ENCODE peak calls at places on chromosomes 3 and 15, in eight cellular contexts. S is NCI-H2171 treated with DMSO at 0.1 percent for 48 hours; Y is NCI-H460; K is B cell; Z is HS-27A; G is OCI-LY7; W is left ventricle myocardium superior; V is activated gamma-delta T cell treated with anti-CD3 and anti-CD28 coated beads, Interleukin-2, amount 50 U/mL, for 16 hours. F is an unnamed sample.

GRCh38 chr3:39211332-39212130 is 19.1 kb upstream of the XIRP1 start:
- DNase-seq in Y (no peak), V (no peak), Z (no peak), W (no peak), G (no peak), S (no peak), K (no peak), F (no peak)

GRCh38 chr3:40584625-40585189 is 59.9 kb downstream of the ZNF621 start:
- DNase-seq in G (peak), W (peak), Y (peak), V (peak), S (no peak), Z (no peak), K (peak), F (peak)

GRCh38 chr15:62083168-62084154 is 16.7 kb downstream of the C2CD4A start:
- DNase-seq in Z (no peak), V (no peak), Y (no peak), S (peak), K (no peak), W (no peak), G (no peak), F (no peak)

GRCh38 chr15:95558131-95558530 is 772.4 kb upstream of the NR2F2 start:
- DNase-seq in S (no peak), V (no peak), G (no peak), K (no peak), Y (no peak), W (no peak), Z (no peak), F (peak)

GRCh38 chr3:117435481-117435880 is 725.9 kb downstream of the TUSC7 start:
- DNase-seq in K (no peak), V (no peak), S (no peak), G (no peak), Y (no peak), W (no peak), Z (no peak), F (no peak)

GRCh38 chr3:112293368-112294321 is at the start of gene SLC9C1:
- DNase-seq in Z (peak), S (peak), W (no peak), Y (peak), G (peak), K (peak), V (no peak), F (peak)

GRCh38 chr15:65791335-65792129 is 561 bp downstream of the DENND4A start:
- DNase-seq in K (peak), Y (no peak), Z (peak), V (no peak), S (peak), W (peak), G (peak), F (peak)

GRCh38 chr3:141330718-141331369 is 37.5 kb upstream of the ZBTB38 start:
- DNase-seq in G (no peak), V (no peak), Z (no peak), K (no peak), Y (no peak), S (no peak), W (no peak), F (no peak)

GRCh38 chr3:123286308-123287023 is 84.7 kb downstream of the SEC22A start:
- DNase-seq in G (peak), Y (peak), V (no peak), W (no peak), S (no peak), K (no peak), Z (peak), F (peak)

GRCh38 chr3:52298147-52299098 is 10.8 kb downstream of the GLYCTK start:
- DNase-seq in S (no peak), Z (no peak), W (no peak), G (no peak), V (no peak), K (no peak), Y (no peak), F (no peak)

GRCh38 chr3:4030567-4030966 is 231.3 kb downstream of the LRRN1 start:
- DNase-seq in Y (no peak), V (no peak), G (no peak), K (no peak), S (no peak), W (no peak), Z (no peak), F (no peak)

GRCh38 chr3:12541625-12542024 is 3.7 kb downstream of the MKRN2OS start:
- DNase-seq in Z (no peak), Y (no peak), W (no peak), K (no peak), G (peak), S (no peak), V (no peak), F (no peak)

GRCh38 chr3:53570709-53571108 is 76.3 kb downstream of the CACNA1D start:
- DNase-seq in Z (no peak), G (no peak), Y (no peak), W (no peak), S (no peak), V (no peak), K (no peak), F (no peak)

GRCh38 chr15:34329006-34329405 is 8.6 kb downstream of the SLC12A6 start:
- DNase-seq in G (no peak), Z (no peak), V (no peak), K (no peak), W (no peak), S (no peak), Y (no peak), F (no peak)

GRCh38 chr3:153089620-153090019 is 72.4 kb upstream of the RAP2B start:
- DNase-seq in W (no peak), K (no peak), S (no peak), G (no peak), Z (no peak), V (no peak), Y (no peak), F (no peak)

GRCh38 chr3:147415337-147415736 is 6.2 kb downstream of the ZIC1 start:
- DNase-seq in K (no peak), W (no peak), Z (no peak), Y (no peak), S (no peak), V (no peak), G (no peak), F (no peak)

GRCh38 chr15:60695713-60696522 is 217.0 kb upstream of the ICE2 start:
- DNase-seq in K (no peak), Y (no peak), S (no peak), Z (no peak), W (no peak), G (no peak), V (peak), F (peak)

GRCh38 chr15:87326274-87326673 is 930.3 kb downstream of the NTRK3 start:
- DNase-seq in Z (no peak), G (no peak), Y (no peak), S (no peak), K (no peak), W (no peak), V (no peak), F (peak)

GRCh38 chr15:47945869-47946666 is 174.7 kb upstream of the SLC24A5 start:
- DNase-seq in K (no peak), Z (no peak), V (no peak), G (no peak), Y (no peak), W (no peak), S (peak), F (no peak)

GRCh38 chr3:87410110-87410509 is 133.7 kb upstream of the POU1F1 start:
- DNase-seq in Y (no peak), W (no peak), V (no peak), K (no peak), Z (peak), G (no peak), S (no peak), F (no peak)

GRCh38 chr3:133827684-133828083 is 22.1 kb downstream of the SRPRB start:
- DNase-seq in G (no peak), K (no peak), V (no peak), W (no peak), S (no peak), Z (no peak), Y (no peak), F (no peak)

GRCh38 chr3:106241593-106241992 is 372.8 kb upstream of the CBLB start:
- DNase-seq in V (no peak), K (no peak), Y (no peak), W (no peak), G (no peak), S (no peak), Z (no peak), F (no peak)

GRCh38 chr3:122676759-122677158 is 3.9 kb upstream of the PARP14 start:
- DNase-seq in Z (no peak), V (no peak), G (no peak), Y (no peak), S (no peak), K (no peak), W (no peak), F (peak)

GRCh38 chr15:57033715-57034439 is 115.4 kb downstream of the TCF12 start:
- DNase-seq in G (no peak), K (no peak), Z (no peak), Y (no peak), S (no peak), V (no peak), W (no peak), F (no peak)

GRCh38 chr3:128378631-128379347 is 87.9 kb downstream of the DNAJB8 start:
- DNase-seq in G (no peak), Z (no peak), S (no peak), V (no peak), W (peak), K (no peak), Y (no peak), F (peak)

GRCh38 chr3:195823286-195823685 is 11.6 kb upstream of the MUC4 start:
- DNase-seq in K (no peak), Y (no peak), V (no peak), G (no peak), Z (no peak), W (no peak), S (no peak), F (no peak)

GRCh38 chr3:191314109-191314728 is 15.0 kb upstream of the CCDC50 start:
- DNase-seq in Y (no peak), V (no peak), S (no peak), W (no peak), G (no peak), Z (no peak), K (no peak), F (no peak)